ENCODE peak calls at places on chromosomes 2 and 18, in nine cellular contexts. Q, T, R, P, N, Y, E, W and Z are unnamed samples.

GRCh38 chr18:10518595-10519273 is 7.1 kb upstream of the NAPG start:
- DNase-seq in Q (peak), T (peak), R (no peak), P (peak), N (peak), Y (peak), E (peak), W (peak), Z (peak)

GRCh38 chr2:10400568-10400977 is 47.6 kb downstream of the ODC1 start:
- DNase-seq in Q (no peak), T (peak), R (no peak), P (no peak), N (no peak), Y (peak), E (peak), W (peak), Z (no peak)

GRCh38 chr2:132615329-132616085 is 54.5 kb downstream of the LYPD1 start:
- DNase-seq in Q (no peak), T (no peak), R (no peak), P (no peak), N (no peak), Y (no peak), E (no peak), W (no peak), Z (no peak)

GRCh38 chr2:222861411-222862067 is 703 bp downstream of the ACSL3 start:
- DNase-seq in Q (peak), T (no peak), R (no peak), P (peak), N (peak), Y (peak), E (no peak), W (peak), Z (no peak)

GRCh38 chr2:128619471-128620325 is 301.0 kb upstream of the HS6ST1 start:
- DNase-seq in Q (peak), T (no peak), R (no peak), P (no peak), N (no peak), Y (peak), E (no peak), W (no peak), Z (no peak)

GRCh38 chr2:151886235-151886634 is 58.0 kb upstream of the ARL5A start:
- DNase-seq in Q (no peak), T (no peak), R (no peak), P (no peak), N (no peak), Y (no peak), E (no peak), W (no peak), Z (no peak)

GRCh38 chr2:113158884-113159553 is 14.8 kb upstream of the PSD4 start:
- DNase-seq in Q (no peak), T (no peak), R (no peak), P (no peak), N (no peak), Y (no peak), E (no peak), W (peak), Z (no peak)

GRCh38 chr2:230416061-230416721 is at the start of gene SP100:
- DNase-seq in Q (peak), T (peak), R (no peak), P (peak), N (peak), Y (peak), E (peak), W (peak), Z (peak)

GRCh38 chr2:24400207-24400907 is 40.0 kb upstream of the ITSN2 start:
- DNase-seq in Q (no peak), T (no peak), R (no peak), P (no peak), N (no peak), Y (no peak), E (no peak), W (no peak), Z (no peak)

GRCh38 chr2:133502678-133503077 is 65.6 kb downstream of the NCKAP5 start:
- DNase-seq in Q (no peak), T (no peak), R (no peak), P (no peak), N (no peak), Y (no peak), E (no peak), W (no peak), Z (no peak)

GRCh38 chr2:12430036-12430795 is 286.5 kb upstream of the TRIB2 start:
- DNase-seq in Q (no peak), T (no peak), R (no peak), P (no peak), N (no peak), Y (no peak), E (no peak), W (no peak), Z (peak)

GRCh38 chr2:24521975-24522639 is 31.1 kb downstream of the NCOA1 start:
- DNase-seq in Q (no peak), T (no peak), R (no peak), P (no peak), N (no peak), Y (no peak), E (no peak), W (no peak), Z (no peak)

GRCh38 chr2:216557413-216557812 is 58.8 kb downstream of the RPL37A start:
- DNase-seq in Q (no peak), T (no peak), R (no peak), P (no peak), N (no peak), Y (no peak), E (no peak), W (no peak), Z (no peak)

GRCh38 chr2:158518083-158518482 is 61.3 kb downstream of the PKP4 start:
- DNase-seq in Q (no peak), T (no peak), R (no peak), P (no peak), N (no peak), Y (no peak), E (peak), W (no peak), Z (peak)

GRCh38 chr18:12011962-12012549 is 30.7 kb downstream of the IMPA2 start:
- DNase-seq in Q (no peak), T (no peak), R (no peak), P (peak), N (no peak), Y (peak), E (no peak), W (no peak), Z (no peak)

GRCh38 chr2:138777996-138778395 is 2.2 kb downstream of the NXPH2 start:
- DNase-seq in Q (no peak), T (no peak), R (peak), P (no peak), N (no peak), Y (no peak), E (no peak), W (no peak), Z (peak)

GRCh38 chr18:76571689-76572088 is 76.6 kb upstream of the ZNF516 start:
- DNase-seq in Q (no peak), T (no peak), R (no peak), P (no peak), N (no peak), Y (no peak), E (no peak), W (no peak), Z (no peak)

GRCh38 chr2:219131744-219132143 is 28.9 kb downstream of the NHEJ1 start:
- DNase-seq in Q (no peak), T (no peak), R (no peak), P (no peak), N (no peak), Y (no peak), E (no peak), W (no peak), Z (no peak)

GRCh38 chr2:160666677-160667061 is 173.1 kb upstream of the RBMS1 start:
- DNase-seq in Q (no peak), T (no peak), R (no peak), P (no peak), N (no peak), Y (no peak), E (no peak), W (no peak), Z (peak)

GRCh38 chr2:69253033-69253535 is 133.9 kb downstream of the GFPT1 start:
- DNase-seq in Q (no peak), T (no peak), R (no peak), P (no peak), N (no peak), Y (no peak), E (no peak), W (no peak), Z (peak)

GRCh38 chr2:24824071-24824588 is 30.9 kb downstream of the CENPO start:
- DNase-seq in Q (no peak), T (no peak), R (no peak), P (peak), N (no peak), Y (no peak), E (no peak), W (no peak), Z (no peak)

GRCh38 chr2:938181-939005 is 12.3 kb upstream of the SNTG2 start:
- DNase-seq in Q (peak), T (no peak), R (no peak), P (no peak), N (no peak), Y (no peak), E (no peak), W (no peak), Z (peak)

GRCh38 chr2:20506281-20506685 is 59.4 kb downstream of the RHOB start:
- DNase-seq in Q (no peak), T (no peak), R (no peak), P (no peak), N (no peak), Y (no peak), E (no peak), W (no peak), Z (peak)

GRCh38 chr18:45386256-45386655 is 229.0 kb upstream of the SLC14A2 start:
- DNase-seq in Q (no peak), T (no peak), R (no peak), P (no peak), N (no peak), Y (no peak), E (peak), W (no peak), Z (peak)

GRCh38 chr2:2536416-2537056 is 205.5 kb upstream of the MYT1L start:
- DNase-seq in Q (no peak), T (no peak), R (no peak), P (no peak), N (no peak), Y (no peak), E (no peak), W (no peak), Z (no peak)

GRCh38 chr18:80175451-80176235 is 66.6 kb downstream of the ADNP2 start:
- DNase-seq in Q (no peak), T (no peak), R (no peak), P (peak), N (no peak), Y (no peak), E (no peak), W (peak), Z (no peak)

GRCh38 chr2:54773838-54774237 is 50.4 kb downstream of the EML6 start:
- DNase-seq in Q (no peak), T (no peak), R (no peak), P (no peak), N (no peak), Y (no peak), E (no peak), W (no peak), Z (no peak)

GRCh38 chr2:212843409-212844199 is 305.0 kb upstream of the ERBB4 start:
- DNase-seq in Q (no peak), T (no peak), R (no peak), P (no peak), N (no peak), Y (no peak), E (no peak), W (no peak), Z (peak)

GRCh38 chr18:61093967-61094366 is 239.3 kb upstream of the CDH20 start:
- DNase-seq in Q (no peak), T (no peak), R (no peak), P (no peak), N (no peak), Y (no peak), E (no peak), W (no peak), Z (no peak)

GRCh38 chr2:231360401-231360800 is 35.1 kb upstream of the B3GNT7 start:
- DNase-seq in Q (no peak), T (no peak), R (no peak), P (peak), N (no peak), Y (no peak), E (no peak), W (peak), Z (no peak)

GRCh38 chr2:9554841-9555337 is 741 bp downstream of the ADAM17 start:
- DNase-seq in Q (no peak), T (no peak), R (peak), P (no peak), N (peak), Y (no peak), E (peak), W (no peak), Z (peak)

GRCh38 chr2:112706170-112706664 is 14.6 kb upstream of the NT5DC4 start:
- DNase-seq in Q (no peak), T (no peak), R (no peak), P (no peak), N (no peak), Y (no peak), E (peak), W (no peak), Z (no peak)

GRCh38 chr2:45700407-45701013 is 49.0 kb downstream of the PRKCE start:
- DNase-seq in Q (no peak), T (no peak), R (no peak), P (no peak), N (no peak), Y (no peak), E (no peak), W (no peak), Z (no peak)

GRCh38 chr2:30222636-30223360 is 8.5 kb upstream of the LBH start:
- DNase-seq in Q (no peak), T (no peak), R (no peak), P (no peak), N (no peak), Y (no peak), E (no peak), W (no peak), Z (no peak)

GRCh38 chr2:30224147-30224546 is 7.2 kb upstream of the LBH start:
- DNase-seq in Q (no peak), T (no peak), R (no peak), P (no peak), N (no peak), Y (no peak), E (no peak), W (no peak), Z (no peak)

GRCh38 chr2:30226144-30227032 is 4.9 kb upstream of the LBH start:
- DNase-seq in Q (no peak), T (no peak), R (no peak), P (no peak), N (no peak), Y (no peak), E (no peak), W (no peak), Z (peak)

GRCh38 chr2:30223413-30223874 is 7.9 kb upstream of the LBH start:
- DNase-seq in Q (no peak), T (no peak), R (no peak), P (no peak), N (no peak), Y (no peak), E (peak), W (no peak), Z (no peak)

DNA sequence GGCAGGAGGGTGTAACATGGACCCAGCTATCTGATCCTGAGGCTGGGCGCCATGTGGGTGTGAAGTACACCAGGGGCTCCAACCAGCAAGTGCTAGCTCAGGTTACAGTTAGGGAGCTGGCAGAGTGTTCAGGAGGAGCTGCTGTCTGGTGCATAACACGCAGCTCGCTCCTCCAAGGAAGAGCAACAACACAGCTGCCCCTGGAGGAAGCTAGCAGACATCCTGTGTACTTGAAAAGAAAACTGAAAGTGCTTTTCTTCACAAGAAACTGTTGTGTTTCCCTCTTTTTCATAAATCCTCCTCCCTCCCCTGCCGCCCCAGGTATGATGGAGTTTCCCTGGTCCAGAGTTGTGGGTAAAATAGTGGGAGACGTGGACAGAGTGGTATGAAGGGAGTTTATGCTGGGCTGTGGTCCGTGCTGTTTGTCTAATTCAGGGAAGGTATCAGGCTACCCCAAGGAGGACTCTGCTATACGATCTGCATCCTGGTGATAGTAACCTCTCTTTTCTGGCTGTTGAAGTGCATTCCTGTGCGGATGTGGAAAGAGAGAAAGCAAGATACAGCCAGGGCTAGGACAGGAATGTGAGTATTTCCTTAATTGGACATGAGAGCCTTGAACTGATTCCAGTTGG is 6.1 kb upstream of the LBH start:
- DNase-seq in Q (no peak), T (no peak), R (no peak), P (no peak), N (peak), Y (no peak), E (no peak), W (no peak), Z (peak)
- H3K4me3 ChIP-seq in Q (no peak), T (peak), R (peak), P (peak), N (peak), Y (peak), E (no peak), W (peak), Z (peak)

DNA sequence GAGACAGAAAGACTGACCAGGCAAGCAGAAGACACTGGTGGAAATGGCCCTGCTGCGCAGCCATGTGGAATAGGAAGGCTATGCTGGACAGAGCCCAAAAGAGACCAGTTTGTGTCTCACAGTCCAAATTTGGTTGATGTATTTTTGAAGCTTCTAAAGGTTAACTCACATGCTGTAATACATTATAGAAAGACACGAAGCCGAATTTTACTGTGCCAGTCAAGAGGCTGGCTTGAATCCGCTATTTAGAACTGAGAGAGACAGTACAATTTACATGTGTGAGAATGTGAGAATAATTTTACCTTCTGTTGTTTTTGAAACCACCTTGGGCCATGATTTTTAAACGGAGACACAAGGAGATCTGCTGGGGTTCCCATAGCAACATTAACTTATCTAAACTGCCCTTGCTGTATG is 113.6 kb downstream of the METTL8 start:
- DNase-seq in Q (no peak), T (no peak), R (no peak), P (no peak), N (no peak), Y (no peak), E (no peak), W (no peak), Z (no peak)
- TF ChIP-seq CTCF in Q (no peak), T (no peak), R (no peak), P (no peak), N (no peak), Y (no peak), E (no peak), W (no peak), Z (no peak)

GRCh38 chr2:197309369-197310231 is 980 bp downstream of the ANKRD44 start:
- DNase-seq in Q (peak), T (no peak), R (no peak), P (peak), N (peak), Y (peak), E (peak), W (peak), Z (no peak)

GRCh38 chr2:197310940-197311485 is 433 bp upstream of the ANKRD44 start:
- DNase-seq in Q (no peak), T (no peak), R (no peak), P (no peak), N (no peak), Y (no peak), E (no peak), W (no peak), Z (no peak)

GRCh38 chr2:197312186-197312585 is 1.6 kb upstream of the ANKRD44 start:
- DNase-seq in Q (no peak), T (no peak), R (no peak), P (no peak), N (no peak), Y (no peak), E (no peak), W (no peak), Z (no peak)

GRCh38 chr2:197310271-197310939 is at the start of gene ANKRD44:
- DNase-seq in Q (peak), T (peak), R (peak), P (peak), N (peak), Y (peak), E (peak), W (peak), Z (peak)

DNA sequence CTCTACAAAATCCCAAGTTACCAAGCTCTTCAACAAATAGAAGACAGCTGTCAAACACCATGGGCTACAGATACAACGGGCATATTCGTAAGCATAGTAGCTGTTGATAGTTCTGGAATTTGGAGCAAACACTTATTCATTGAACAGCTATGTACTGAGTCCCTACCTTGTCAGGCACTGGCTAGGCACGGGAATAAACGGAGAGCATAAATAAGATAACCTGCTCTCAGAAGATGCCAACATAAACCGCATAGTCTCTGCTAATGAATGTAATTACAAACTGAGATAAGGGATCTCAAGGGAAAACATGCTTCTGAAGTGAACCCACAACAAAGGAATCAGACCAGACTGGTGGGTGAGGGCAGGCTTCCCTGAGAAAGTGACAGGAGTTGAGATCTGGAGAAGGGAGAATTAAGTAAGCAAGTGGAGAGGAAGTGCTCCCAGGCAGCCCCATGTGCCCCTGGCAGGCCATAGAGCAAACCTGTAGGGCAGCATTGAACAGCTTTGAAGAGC is 997 bp upstream of the ANKRD44 start:
- DNase-seq in Q (no peak), T (no peak), R (no peak), P (no peak), N (no peak), Y (no peak), E (peak), W (no peak), Z (no peak)
- H3K4me3 ChIP-seq in Q (no peak), T (no peak), R (no peak), P (peak), N (no peak), Y (peak), E (no peak), W (peak), Z (no peak)

DNA sequence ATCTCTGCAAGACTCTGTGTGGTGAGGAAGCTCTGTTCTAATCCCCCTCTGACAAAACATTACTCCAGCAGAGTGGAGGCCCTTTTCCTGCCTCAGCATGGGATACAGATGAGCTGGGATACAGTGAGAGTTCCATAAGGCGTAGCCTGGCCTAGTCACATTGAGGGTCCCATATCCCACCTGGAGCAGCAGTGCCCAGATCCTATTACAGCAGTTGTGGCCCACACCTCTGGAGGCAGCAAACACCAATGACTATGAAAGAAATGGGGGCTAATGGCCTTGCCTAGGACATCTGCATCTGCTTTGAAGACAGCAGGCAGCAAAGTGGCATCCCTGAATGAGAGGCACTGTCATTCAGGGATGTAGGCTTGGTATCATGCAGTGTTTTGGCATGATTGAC is 534.5 kb downstream of the TDRD15 start:
- DNase-seq in Q (no peak), T (no peak), R (no peak), P (no peak), N (no peak), Y (no peak), E (no peak), W (no peak), Z (no peak)
- TF ChIP-seq CTCF in Q (no peak), T (no peak), R (no peak), P (no peak), N (no peak), Y (no peak), E (no peak), W (no peak), Z (no peak)

GRCh38 chr2:39228413-39229209 is 15.2 kb downstream of the CDKL4 start:
- DNase-seq in Q (no peak), T (no peak), R (no peak), P (no peak), N (no peak), Y (no peak), E (peak), W (no peak), Z (peak)
- H3K4me3 ChIP-seq in Q (no peak), T (peak), R (no peak), P (peak), N (no peak), Y (peak), E (peak), W (peak), Z (peak)